ENCODE peak calls at places on chromosomes 5 and 9, in four cellular contexts. F, A, O and R are unnamed samples.

GRCh38 chr5:96075579-96076289 is 114.1 kb upstream of the ELL2 start:
- DNase-seq in O (no peak), A (no peak), F (no peak), R (no peak)

GRCh38 chr5:116646611-116647289 is 72.1 kb upstream of the SEMA6A start:
- DNase-seq in F (no peak), O (peak; percentile 90), A (no peak), R (no peak)

GRCh38 chr5:123720955-123721354 is 209.0 kb downstream of the CSNK1G3 start:
- DNase-seq in A (no peak), F (no peak), O (no peak), R (no peak)

GRCh38 chr5:119323630-119324000 is 32.2 kb upstream of the TNFAIP8 start:
- DNase-seq in F (no peak), O (no peak), A (no peak), R (no peak)

GRCh38 chr5:178519804-178520203 is 70.4 kb downstream of the COL23A1 start:
- DNase-seq in F (no peak), A (no peak), O (no peak), R (no peak)

GRCh38 chr5:178525906-178526732 is 64.1 kb downstream of the COL23A1 start:
- DNase-seq in A (no peak), O (no peak), F (no peak), R (no peak)

GRCh38 chr5:45847877-45848276 is 151.7 kb upstream of the HCN1 start:
- DNase-seq in A (no peak), F (no peak), O (no peak), R (no peak)

GRCh38 chr5:158802941-158803341 is 296.8 kb downstream of the EBF1 start:
- DNase-seq in A (no peak), O (no peak), F (no peak), R (no peak)

GRCh38 chr9:93813221-93813620 is 141.9 kb downstream of the BARX1 start:
- DNase-seq in A (no peak), F (peak; percentile 8), O (no peak), R (no peak)

GRCh38 chr9:28801144-28801799 is 1228.0 kb upstream of the C9orf72 start:
- DNase-seq in O (no peak), A (no peak), F (no peak), R (no peak)

GRCh38 chr5:123756325-123756664 is 244.3 kb downstream of the CSNK1G3 start:
- DNase-seq in O (no peak), A (no peak), F (no peak), R (no peak)

GRCh38 chr5:147963948-147964693 is 57.8 kb upstream of the C5orf46 start:
- DNase-seq in F (no peak), A (no peak), O (no peak), R (no peak)

GRCh38 chr9:114662081-114662989 is 4.7 kb upstream of the TEX53 start:
- DNase-seq in F (peak; percentile 77), O (peak; percentile 22), A (peak; percentile 81), R (peak; percentile 60)

GRCh38 chr9:101235105-101235866 is 149.5 kb downstream of the BAAT start:
- DNase-seq in A (no peak), O (peak; percentile 45), F (peak; percentile 2), R (no peak)

GRCh38 chr9:2755285-2755684 is 38.0 kb downstream of the KCNV2 start:
- DNase-seq in F (no peak), A (no peak), O (no peak), R (no peak)

DNA sequence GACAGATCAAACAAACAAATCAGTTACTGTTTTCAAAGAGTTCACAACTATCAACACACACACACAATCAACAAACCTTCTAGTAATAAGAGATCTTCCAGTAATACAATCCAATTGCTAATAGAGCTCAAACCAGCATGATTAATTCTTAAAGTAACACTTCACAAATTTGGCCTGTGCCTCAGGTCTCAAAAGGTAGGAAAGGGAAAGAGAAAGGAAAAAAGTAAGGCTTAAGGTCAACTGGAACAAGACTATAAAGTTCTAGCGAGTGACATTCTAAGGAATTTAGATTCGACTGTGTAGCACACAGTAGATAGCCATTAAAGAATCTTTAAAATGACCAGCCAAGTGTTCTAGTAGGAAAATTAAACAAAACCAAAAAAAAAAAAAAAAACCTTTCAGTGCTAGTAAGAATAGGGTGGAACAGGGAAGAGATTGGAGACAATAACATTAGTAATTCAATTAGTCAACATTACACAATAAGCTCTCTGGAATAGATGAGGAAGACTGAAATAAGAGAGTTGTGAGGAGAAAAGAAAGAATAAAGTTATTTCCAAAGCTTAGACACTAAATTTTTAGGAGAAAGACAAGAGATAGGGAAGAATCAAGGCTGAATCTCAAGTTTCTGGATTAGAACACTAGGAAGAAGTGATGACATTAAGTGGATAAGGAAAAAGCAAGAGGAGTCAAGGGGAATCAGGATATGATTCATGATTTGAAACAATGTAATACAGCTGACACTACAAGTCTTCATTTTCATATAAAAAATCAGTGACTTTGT is 86.1 kb downstream of the FBXL17 start:
- DNase-seq in A (no peak), F (no peak), O (no peak), R (no peak)
- TF ChIP-seq TAF1 in A (no peak), F (no peak), O (no peak), R (no peak)

DNA sequence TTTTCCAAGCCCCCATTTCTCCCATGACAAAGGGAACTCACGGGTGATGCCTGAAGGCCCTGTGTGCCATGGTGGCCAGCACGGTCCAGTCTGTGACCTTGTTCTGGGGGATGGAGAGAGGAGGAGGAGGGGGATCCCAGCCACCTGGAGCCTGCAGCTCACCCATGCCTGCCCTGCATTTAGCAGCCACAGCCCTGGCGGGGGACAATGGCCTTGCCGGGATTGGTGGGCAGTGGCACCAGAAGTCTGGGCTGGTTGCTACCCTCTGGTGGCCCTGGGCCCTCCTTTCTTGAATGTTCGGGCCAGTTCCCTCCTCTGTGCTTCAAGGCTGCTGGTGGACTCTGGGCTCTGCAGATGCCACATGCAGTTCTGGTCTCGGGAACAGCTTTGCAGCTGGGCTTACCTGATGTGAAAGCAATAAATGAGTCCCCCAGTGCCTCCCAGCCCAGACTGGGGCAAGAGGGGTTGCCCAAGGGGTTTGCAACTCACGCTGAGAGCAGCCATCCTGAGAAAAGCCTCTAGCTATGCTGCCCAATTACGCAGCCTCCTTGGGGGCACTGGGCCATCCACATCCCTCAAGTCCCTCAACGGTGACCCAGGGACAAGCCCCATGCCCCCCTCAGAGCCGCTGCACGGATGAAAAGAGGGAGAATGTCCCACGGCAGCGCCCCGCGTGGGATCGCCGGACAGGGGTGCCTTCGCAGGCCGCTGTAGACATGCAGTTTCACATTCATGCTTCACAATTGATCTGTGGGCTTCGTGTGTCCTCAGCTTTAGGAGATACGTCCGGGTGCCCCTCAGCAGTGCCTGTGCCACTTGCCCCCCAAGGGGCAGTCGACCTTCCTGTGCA is 49.2 kb upstream of the FCN1 start:
- DNase-seq in F (no peak), A (no peak), O (no peak), R (no peak)
- TF ChIP-seq TAF1 in F (no peak), A (no peak), O (no peak), R (no peak)

GRCh38 chr9:124411514-124412227 is 3.6 kb downstream of the PSMB7 start:
- DNase-seq in A (no peak), O (no peak), F (no peak), R (no peak)
- TF ChIP-seq TAF1 in A (no peak), O (no peak), F (no peak), R (no peak)

GRCh38 chr5:91359957-91360609 is 23.0 kb downstream of the ARRDC3 start:
- DNase-seq in A (no peak), F (no peak), O (no peak), R (no peak)
- TF ChIP-seq TAF1 in A (no peak), F (no peak), O (no peak), R (no peak)

GRCh38 chr9:123679330-123679987 is 250.5 kb downstream of the DENND1A start:
- DNase-seq in O (peak; percentile 88), F (peak; percentile 59), A (no peak), R (peak; percentile 30)
- TF ChIP-seq TAF1 in O (no peak), F (no peak), A (no peak), R (no peak)

DNA sequence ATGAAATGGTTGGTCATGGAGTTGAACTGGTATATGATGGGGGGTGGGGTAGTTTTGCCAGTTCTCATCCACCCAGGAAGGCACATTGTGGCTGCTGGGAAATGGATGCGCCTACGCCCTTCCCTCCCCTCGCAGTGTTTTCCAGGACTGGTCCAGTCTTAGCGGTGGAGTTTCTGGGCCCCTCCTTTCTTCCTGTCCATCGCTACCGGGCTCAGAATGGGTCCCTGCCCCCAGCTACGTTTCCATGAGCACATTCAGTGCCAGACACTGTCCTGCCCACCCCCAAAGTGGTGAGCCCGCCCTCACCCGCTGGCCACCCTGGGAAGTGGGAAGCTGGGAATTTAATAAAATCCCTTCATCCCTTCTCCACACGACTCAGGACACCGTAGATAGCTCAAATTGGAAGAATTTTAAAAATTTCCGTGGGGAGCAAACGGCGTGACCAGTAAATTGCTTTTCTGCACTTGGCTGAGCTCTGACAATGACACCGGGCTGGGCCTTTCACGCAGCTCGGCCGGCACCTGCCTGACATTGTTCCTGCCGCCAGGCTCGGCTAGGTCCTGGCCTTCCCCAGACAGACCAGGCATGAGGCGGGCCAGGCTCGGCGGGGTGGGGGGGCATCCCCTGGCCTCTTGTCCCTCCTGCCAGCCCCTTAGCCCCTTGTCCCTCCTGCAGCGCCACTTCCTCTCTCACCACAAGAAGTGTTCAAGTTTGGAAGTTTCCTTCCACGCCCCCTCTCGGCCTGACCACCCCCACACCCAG is 3.6 kb downstream of the FGF18 start:
- DNase-seq in F (peak; percentile 24), O (no peak), A (no peak), R (no peak)
- TF ChIP-seq TAF1 in F (no peak), O (no peak), A (no peak), R (no peak)